ENCODE peak calls at places on chromosomes 5 and 9, in four cellular contexts. W, U, F and Z are unnamed samples.

GRCh38 chr9:137028013-137028280 is at the start of gene ABCA2:
- DNase-seq in W (no peak), U (no peak), F (no peak), Z (no peak)

GRCh38 chr5:31364881-31365636 is 166.8 kb downstream of the DROSHA start:
- DNase-seq in W (no peak), U (peak; percentile 9), F (no peak), Z (no peak)

GRCh38 chr5:164097747-164098146 is 592.3 kb downstream of the MAT2B start:
- DNase-seq in W (no peak), U (peak; percentile 67), F (no peak), Z (no peak)

GRCh38 chr5:43270686-43271085 is 42.5 kb downstream of the HMGCS1 start:
- DNase-seq in W (no peak), U (no peak), F (no peak), Z (no peak)

GRCh38 chr5:1033606-1034420 is 25.2 kb downstream of the NKD2 start:
- DNase-seq in W (no peak), U (no peak), F (peak; percentile 8), Z (no peak)

GRCh38 chr9:137482094-137482781 is 23.1 kb upstream of the NSMF start:
- DNase-seq in W (peak; percentile 44), U (peak; percentile 94), F (peak; percentile 64), Z (peak; percentile 88)

GRCh38 chr5:111927191-111927590 is 170.2 kb upstream of the NREP start:
- DNase-seq in W (no peak), U (no peak), F (no peak), Z (no peak)

GRCh38 chr5:59065551-59065950 is 482.7 kb downstream of the RAB3C start:
- DNase-seq in W (no peak), U (peak; percentile 73), F (no peak), Z (peak; percentile 35)

GRCh38 chr5:41115281-41115680 is 44.1 kb upstream of the MROH2B start:
- DNase-seq in W (no peak), U (peak; percentile 51), F (no peak), Z (peak; percentile 35)

GRCh38 chr9:34659592-34660253 is 2.7 kb downstream of the CCL27 start:
- DNase-seq in W (no peak), U (peak; percentile 57), F (no peak), Z (no peak)

GRCh38 chr5:127645300-127645726 is 3.6 kb upstream of the CTXN3 start:
- DNase-seq in W (no peak), U (no peak), F (no peak), Z (no peak)

GRCh38 chr5:57503433-57503832 is 20.8 kb upstream of the ACTBL2 start:
- DNase-seq in W (no peak), U (no peak), F (peak; percentile 47), Z (peak; percentile 91)

GRCh38 chr5:132752581-132753125 is 5.4 kb downstream of the CCNI2 start:
- DNase-seq in W (no peak), U (no peak), F (no peak), Z (no peak)

GRCh38 chr5:132754111-132754510 is 6.9 kb downstream of the CCNI2 start:
- DNase-seq in W (no peak), U (no peak), F (no peak), Z (no peak)

GRCh38 chr5:132756542-132756941 is 9.3 kb downstream of the CCNI2 start:
- DNase-seq in W (no peak), U (no peak), F (no peak), Z (no peak)

GRCh38 chr5:132753135-132753987 is 6.1 kb downstream of the CCNI2 start:
- DNase-seq in W (peak; percentile 78), U (no peak), F (no peak), Z (no peak)

DNA sequence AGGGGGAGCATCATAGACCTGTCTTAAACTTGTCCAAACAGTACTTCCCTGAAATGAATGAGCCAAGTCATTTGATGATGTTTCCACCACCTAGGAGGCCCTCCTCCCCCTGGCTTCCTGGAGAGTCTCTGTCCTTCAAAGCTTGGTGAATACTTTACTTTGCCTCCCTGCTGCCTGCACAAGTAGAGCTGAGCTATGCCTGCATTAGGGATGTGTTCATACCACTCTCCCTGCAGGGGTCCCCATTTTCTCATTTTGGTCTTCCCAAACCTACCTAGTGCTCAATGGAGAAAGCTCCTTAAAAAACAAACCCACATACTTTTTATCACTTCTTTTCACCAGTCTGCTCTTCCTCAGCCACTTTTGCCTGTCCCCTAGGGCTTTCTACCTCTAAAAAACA is 7.7 kb downstream of the CCNI2 start:
- DNase-seq in W (no peak), U (peak; percentile 3), F (no peak), Z (peak; percentile 52)
- TF ChIP-seq CTCF in W (no peak), U (peak; percentile 23), F (no peak), Z (peak; percentile 48)

DNA sequence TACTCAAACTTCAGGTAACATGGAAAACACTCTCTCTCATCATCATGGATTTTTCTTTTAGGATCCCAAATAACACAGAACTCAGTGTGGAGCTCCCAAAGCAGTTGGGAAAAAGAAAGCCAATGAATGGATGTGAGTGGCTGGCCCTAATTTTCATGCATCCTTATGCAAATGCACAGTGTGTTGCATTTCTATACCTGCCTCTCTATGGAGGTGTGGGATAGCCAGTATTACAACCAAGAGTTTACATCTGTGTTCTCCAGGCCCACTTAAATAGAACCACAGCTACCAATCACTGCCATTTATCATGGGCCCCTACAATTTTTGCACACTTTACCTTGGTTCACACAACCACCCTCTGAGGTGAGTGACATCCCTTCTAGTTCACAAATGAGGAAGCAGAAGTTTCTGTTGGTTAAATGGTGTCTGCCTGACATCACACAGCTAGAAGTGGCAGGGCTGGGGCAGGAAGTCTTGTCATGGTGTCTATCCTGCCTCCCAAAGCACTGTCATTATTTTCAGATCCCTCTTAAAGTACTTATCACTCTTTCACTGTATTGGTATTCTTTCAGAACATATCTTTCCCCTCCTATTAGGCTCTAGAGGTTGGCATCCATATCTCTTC is 17.3 kb downstream of the MAMDC2 start:
- DNase-seq in W (no peak), U (no peak), F (no peak), Z (no peak)
- H3K4me3 ChIP-seq in W (no peak overlapping the region), U (no peak overlapping the region), F (no peak overlapping the region), Z (no peak overlapping the region)

DNA sequence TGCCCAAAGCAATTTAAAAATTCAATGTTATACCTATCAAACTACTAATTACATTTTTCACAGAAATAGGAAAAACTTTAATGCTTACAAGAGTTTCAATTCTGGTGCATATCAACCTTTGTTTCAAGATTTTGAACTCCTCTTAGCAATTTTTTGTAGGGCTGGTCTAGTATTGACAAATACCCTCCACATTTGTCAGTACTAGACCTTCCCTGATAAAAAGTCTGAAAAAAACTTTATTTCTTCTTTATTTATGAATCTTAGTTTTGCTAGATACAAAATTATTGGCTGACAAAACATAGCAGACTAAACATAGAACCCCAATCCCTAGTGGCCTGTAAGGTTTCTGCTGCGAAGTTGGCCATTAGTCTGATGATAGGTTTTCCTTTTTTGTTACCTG is 1804.9 kb downstream of the EFNA5 start:
- DNase-seq in W (no peak), U (no peak), F (no peak), Z (no peak)
- TF ChIP-seq CTCF in W (no peak), U (no peak), F (no peak), Z (no peak)

GRCh38 chr9:134061019-134061687 is 6.7 kb downstream of the BRD3 start:
- DNase-seq in W (no peak), U (no peak), F (no peak), Z (no peak)
- H3K4me3 ChIP-seq in W (no peak overlapping the region), U (no peak overlapping the region), F (no peak overlapping the region), Z (no peak overlapping the region)

GRCh38 chr9:129145316-129145715 is 32.7 kb downstream of the IER5L start:
- DNase-seq in W (no peak), U (no peak), F (peak; percentile 64), Z (peak; percentile 13)

GRCh38 chr9:129148463-129149204 is 29.4 kb downstream of the IER5L start:
- DNase-seq in W (no peak), U (no peak), F (no peak), Z (no peak)

GRCh38 chr9:129143461-129143927 is 32.3 kb downstream of the PTPA start:
- DNase-seq in W (no peak), U (no peak), F (peak; percentile 92), Z (peak; percentile 92)

GRCh38 chr9:129146441-129146933 is 31.6 kb downstream of the IER5L start:
- DNase-seq in W (no peak), U (no peak), F (peak; percentile 63), Z (peak; percentile 31)

GRCh38 chr9:129145841-129146292 is 32.2 kb downstream of the IER5L start:
- DNase-seq in W (no peak), U (no peak), F (peak; percentile 86), Z (peak; percentile 96)
- TF ChIP-seq CTCF in W (no peak), U (no peak), F (no peak), Z (peak; percentile 14)

DNA sequence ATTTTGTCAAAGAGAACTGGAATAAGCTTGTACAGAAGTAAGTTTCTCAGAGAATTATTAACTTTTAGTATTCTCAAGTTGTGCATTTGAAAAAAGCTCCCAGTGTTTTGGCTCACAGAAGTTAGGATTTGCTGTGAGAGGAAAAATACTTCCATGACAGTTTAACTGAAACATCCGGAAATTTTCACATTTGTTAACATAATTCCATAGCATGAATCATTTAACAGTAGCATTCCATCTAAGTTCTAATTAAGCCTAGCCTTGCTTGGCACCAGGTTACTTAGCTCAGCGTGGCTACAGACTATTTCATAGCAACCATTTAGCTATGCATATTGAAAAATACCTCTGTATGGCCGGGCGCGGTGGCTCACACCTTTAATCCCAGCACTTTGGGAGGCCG is 90.8 kb downstream of the LNPEP start:
- DNase-seq in W (no peak), U (no peak), F (no peak), Z (no peak)
- H3K4me3 ChIP-seq in W (no peak overlapping the region), U (no peak overlapping the region), F (no peak overlapping the region), Z (no peak overlapping the region)

DNA sequence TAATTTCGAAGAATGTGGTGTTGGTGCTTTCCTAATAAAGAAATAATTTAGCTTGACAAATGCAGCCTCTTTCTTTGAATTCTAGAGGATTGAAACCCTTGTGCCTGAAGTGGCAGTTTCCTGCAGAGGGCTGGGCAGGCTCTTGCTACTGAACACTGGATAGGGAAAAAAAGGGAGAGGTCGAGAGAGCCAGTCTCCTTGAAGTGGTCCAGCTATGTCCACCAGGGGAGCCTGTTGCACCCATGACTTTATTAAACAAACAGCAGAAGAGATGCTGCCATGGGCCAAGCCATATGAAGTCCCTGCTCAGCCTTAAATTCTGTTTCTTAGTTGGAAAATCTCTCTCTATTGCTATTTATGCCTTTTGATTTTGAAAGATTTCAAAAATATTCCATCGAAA is 178.4 kb downstream of the SMARCA2 start:
- DNase-seq in W (no peak), U (no peak), F (no peak), Z (no peak)
- TF ChIP-seq CTCF in W (no peak), U (no peak), F (no peak), Z (no peak)

DNA sequence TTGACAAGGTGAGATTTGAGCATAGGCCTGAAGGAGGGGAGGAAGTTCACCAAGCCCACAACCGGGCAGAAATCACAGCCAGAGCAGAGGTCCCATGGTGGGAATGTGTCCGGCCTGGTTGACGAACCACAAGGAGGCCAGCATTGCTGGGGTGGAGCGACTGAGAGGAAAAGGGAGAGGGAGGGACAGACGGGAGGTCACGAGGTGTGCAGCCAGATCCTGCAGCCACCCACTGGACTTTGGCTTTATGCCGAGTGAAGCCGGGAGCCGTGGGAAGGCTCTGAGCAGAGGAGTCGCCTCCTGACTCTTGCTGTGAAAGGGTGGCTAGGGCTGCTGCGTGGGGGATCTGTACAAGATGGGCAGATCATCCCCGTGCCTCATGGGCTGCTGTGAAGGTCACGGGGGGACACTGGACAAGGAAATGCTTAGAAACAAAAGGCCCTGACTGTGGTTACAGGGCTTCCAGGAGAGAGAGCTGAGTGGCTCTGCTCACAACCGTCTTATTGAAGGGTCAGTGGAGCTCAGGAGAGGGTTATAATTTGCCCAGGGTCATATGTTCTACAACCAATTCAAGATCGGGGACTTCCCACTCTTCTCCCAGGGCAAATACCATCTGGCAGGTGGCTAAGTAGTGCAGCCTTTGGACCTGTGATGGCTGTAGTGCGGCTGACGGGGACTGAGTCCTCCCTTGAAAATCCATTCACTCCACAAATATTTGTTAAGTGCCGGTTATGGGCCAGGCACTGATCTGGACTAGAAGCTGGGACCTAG is 15.6 kb upstream of the CD74 start:
- DNase-seq in W (peak; percentile 82), U (no peak), F (no peak), Z (peak; percentile 86)
- H3K4me3 ChIP-seq in W (no peak overlapping the region), U (no peak overlapping the region), F (no peak overlapping the region), Z (no peak overlapping the region)